ENCODE peak calls at places on chromosomes 3 and 15, in seven cellular contexts. Z is EH, R is cardiac fibroblast, P is Right ventricle myocardium superior, C is skeletal muscle cell, U is myocyte, S is T-cell. G is an unnamed sample.

GRCh38 chr3:23763040-23763477 is 42.7 kb upstream of the UBE2E1 start:
- DNase-seq in P (no peak), Z (peak), S (no peak), R (peak), C (peak), U (peak), G (no peak)

GRCh38 chr3:55518451-55518850 is 31.3 kb upstream of the WNT5A start:
- DNase-seq in C (no peak), P (no peak), U (no peak), S (no peak), R (no peak), Z (peak), G (no peak)

GRCh38 chr3:189572249-189572648 is 58.9 kb upstream of the TP63 start:
- DNase-seq in R (peak), S (no peak), P (no peak), C (no peak), U (no peak), Z (peak), G (no peak)

GRCh38 chr3:54951405-54951804 is 23.5 kb upstream of the LRTM1 start:
- DNase-seq in R (peak), U (peak), C (peak), Z (peak), S (no peak), P (peak), G (no peak)

GRCh38 chr3:59994720-59995304 is 945.0 kb upstream of the CFAP20DC start:
- DNase-seq in C (no peak), P (no peak), U (no peak), S (no peak), R (no peak), Z (no peak), G (no peak)

GRCh38 chr15:37098468-37099320 is 1.7 kb downstream of the MEIS2 start:
- DNase-seq in Z (peak), U (peak), R (peak), P (peak), C (no peak), S (no peak), G (no peak)

GRCh38 chr15:101148881-101149664 is 102.8 kb downstream of the CHSY1 start:
- DNase-seq in C (no peak), R (no peak), Z (no peak), P (no peak), U (no peak), S (no peak), G (no peak)

GRCh38 chr15:81357178-81357686 is 16.8 kb downstream of the TMC3 start:
- DNase-seq in R (no peak), S (no peak), C (no peak), U (no peak), P (no peak), Z (no peak), G (no peak)

GRCh38 chr3:194691481-194692281 is 6.0 kb downstream of the FAM43A start:
- DNase-seq in U (no peak), R (peak), S (no peak), C (no peak), Z (peak), P (no peak), G (no peak)

GRCh38 chr3:129417354-129417753 is 11.1 kb downstream of the EFCAB12 start:
- DNase-seq in Z (peak), U (no peak), S (no peak), P (no peak), C (no peak), R (peak), G (no peak)

GRCh38 chr3:98733778-98734281 is 29.3 kb upstream of the ST3GAL6 start:
- DNase-seq in Z (no peak), P (no peak), S (no peak), C (no peak), U (peak), R (peak), G (no peak)